ENCODE peak calls at places on chromosomes 1 and 21, in five cellular contexts. D is HepG2, M is esophagus muscularis mucosa, A is body of pancreas, Q is heart left ventricle. Z is an unnamed sample.
A peak's percentile ranks its signal among the peaks of the same experiment; 100 is the strongest.

GRCh38 chr1:153531638-153532037 is 4.2 kb downstream of the S100A6 start:
- DNase-seq in D (no peak), M (no peak), A (no peak), Q (no peak), Z (no peak)

GRCh38 chr1:228830954-228831481 is 95.7 kb downstream of the RHOU start:
- DNase-seq in D (peak; percentile 66), M (no peak), A (peak; percentile 25), Q (no peak), Z (no peak)

GRCh38 chr1:20199410-20199809 is 13.1 kb upstream of the PLA2G2C start:
- DNase-seq in D (no peak), M (no peak), A (no peak), Q (no peak), Z (no peak)

GRCh38 chr21:38798481-38798882 is 7.2 kb upstream of the ETS2 start:
- DNase-seq in D (no peak), M (no peak), A (no peak), Q (no peak), Z (no peak)

GRCh38 chr1:24195146-24195545 is 8.1 kb upstream of the IFNLR1 start:
- DNase-seq in D (no peak), M (no peak), A (no peak), Q (no peak), Z (no peak)

GRCh38 chr1:180946537-180947507 is 34.1 kb downstream of the KIAA1614 start:
- DNase-seq in D (no peak), M (no peak), A (no peak), Q (no peak), Z (no peak)

GRCh38 chr21:45828580-45829565 is 152.7 kb upstream of the COL6A1 start:
- DNase-seq in D (no peak), M (peak; percentile 89), A (no peak), Q (no peak), Z (peak; percentile 10)

GRCh38 chr1:7379445-7379971 is 391.6 kb upstream of the VAMP3 start:
- DNase-seq in D (no peak), M (peak; percentile 50), A (no peak), Q (no peak), Z (peak; percentile 14)

GRCh38 chr1:240405751-240406150 is 206.2 kb downstream of the GREM2 start:
- DNase-seq in D (no peak), M (no peak), A (no peak), Q (no peak), Z (no peak)

GRCh38 chr1:75170006-75170405 is 35.8 kb downstream of the LHX8 start:
- DNase-seq in D (no peak), M (no peak), A (no peak), Q (no peak), Z (no peak)

GRCh38 chr1:24540906-24541710 is 14.8 kb upstream of the NCMAP start:
- DNase-seq in D (peak; percentile 91), M (no peak), A (peak; percentile 71), Q (no peak), Z (no peak)

GRCh38 chr1:7402548-7402850 is 368.6 kb upstream of the VAMP3 start:
- DNase-seq in D (no peak), M (peak; percentile 75), A (no peak), Q (no peak), Z (peak; percentile 3)

GRCh38 chr1:231160851-231161710 is 777 bp upstream of the TRIM67 start:
- DNase-seq in D (no peak), M (peak; percentile 91), A (no peak), Q (no peak), Z (peak; percentile 16)

GRCh38 chr1:150161747-150162581 is 12.2 kb downstream of the PLEKHO1 start:
- DNase-seq in D (no peak), M (no peak), A (no peak), Q (no peak), Z (no peak)

GRCh38 chr1:233328661-233329498 is 1.4 kb downstream of the MAP3K21 start:
- DNase-seq in D (no peak), M (no peak), A (peak; percentile 64), Q (no peak), Z (no peak)

GRCh38 chr21:36723371-36723881 is 24.5 kb downstream of the SIM2 start:
- DNase-seq in D (no peak), M (no peak), A (no peak), Q (no peak), Z (no peak)

GRCh38 chr1:59066231-59066630 is 230.7 kb upstream of the FGGY start:
- DNase-seq in D (no peak), M (no peak), A (no peak), Q (no peak), Z (no peak)

GRCh38 chr1:156623946-156624813 is 5.0 kb downstream of the HAPLN2 start:
- DNase-seq in D (no peak), M (no peak), A (peak; percentile 53), Q (peak; percentile 71), Z (peak; percentile 73)

GRCh38 chr1:156624814-156625435 is 5.7 kb downstream of the HAPLN2 start:
- DNase-seq in D (no peak), M (no peak), A (no peak), Q (no peak), Z (no peak)

GRCh38 chr1:156627313-156627880 is 8.2 kb downstream of the HAPLN2 start:
- DNase-seq in D (peak; percentile 58), M (no peak), A (peak; percentile 71), Q (no peak), Z (peak; percentile 70)

GRCh38 chr1:156625436-156626078 is 6.3 kb downstream of the HAPLN2 start:
- DNase-seq in D (no peak), M (no peak), A (peak; percentile 74), Q (no peak), Z (peak; percentile 75)

DNA sequence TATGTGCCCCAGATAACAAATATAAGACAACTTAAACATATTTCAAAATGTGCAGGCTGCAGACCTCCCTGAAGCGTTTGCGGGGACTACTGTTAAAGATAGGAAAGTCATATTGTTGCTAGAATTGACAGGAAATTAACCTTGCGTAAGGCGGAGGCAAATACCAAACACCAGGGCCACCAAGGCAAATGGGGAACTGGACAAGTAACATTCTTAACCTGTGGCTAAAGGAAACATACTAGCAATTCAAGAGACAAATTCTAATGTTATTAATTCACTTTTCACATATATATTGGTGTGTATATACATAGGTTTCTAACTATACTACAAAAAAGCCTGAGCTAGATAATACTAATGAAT is 6.8 kb downstream of the HAPLN2 start:
- DNase-seq in D (no peak), M (no peak), A (no peak), Q (no peak), Z (no peak)
- H3K27me3 ChIP-seq in D (peaks cover 11% of the 10 kb centered on the region), M (peaks cover 30% of the 10 kb centered on the region), A (no peaks in the 10 kb centered on the region), Q (peaks cover 67% of the 10 kb centered on the region), Z (no peaks in the 10 kb centered on the region)

DNA sequence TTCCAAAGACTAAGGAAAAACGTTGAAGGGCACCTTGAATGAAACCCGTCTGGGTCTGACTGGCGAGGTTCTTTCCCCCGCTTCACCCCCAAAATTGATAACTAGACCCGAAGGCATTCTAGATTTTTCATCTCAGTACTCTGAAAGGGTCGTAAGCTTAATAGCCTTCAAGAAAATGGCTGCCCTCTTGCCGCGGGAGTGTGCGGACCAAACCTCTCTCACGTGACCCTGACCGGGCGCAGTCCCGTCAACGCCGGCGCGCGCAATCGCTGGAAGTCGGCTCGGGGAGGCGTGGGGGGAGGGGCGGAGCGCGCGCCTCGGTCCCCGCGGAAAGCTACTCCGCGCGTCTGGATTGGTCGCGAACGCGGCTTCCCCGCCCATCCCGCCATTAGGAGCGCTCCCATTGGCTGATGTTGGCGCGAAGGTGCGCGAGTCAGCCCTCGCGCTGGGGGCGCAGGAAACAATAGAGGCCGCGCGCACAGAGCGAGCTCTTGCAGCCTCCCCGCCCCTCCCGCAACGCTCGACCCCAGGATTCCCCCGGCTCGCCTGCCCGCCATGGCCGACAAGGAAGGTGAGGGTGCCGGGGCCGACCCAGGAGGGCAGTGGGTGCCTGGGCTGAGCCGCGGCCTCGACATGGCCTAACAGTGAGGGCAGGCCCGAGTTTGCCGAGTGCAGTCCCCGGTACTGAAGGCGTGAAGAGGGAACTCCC is at the start of gene RBBP4:
- DNase-seq in D (peak; percentile 91), M (peak; percentile 99), A (peak; percentile 99), Q (peak; percentile 98), Z (peak; percentile 97)
- TF ChIP-seq POLR2A in D (no peak), M (peak; percentile 69), A (peak; percentile 87), Q (peak; percentile 48), Z (peak; percentile 57)

GRCh38 chr1:172477741-172478140 is 33.9 kb upstream of the PIGC start:
- DNase-seq in D (no peak), M (no peak), A (no peak), Q (no peak), Z (no peak)

GRCh38 chr1:172478485-172478884 is 34.6 kb upstream of the PIGC start:
- DNase-seq in D (no peak), M (no peak), A (no peak), Q (no peak), Z (no peak)

GRCh38 chr1:172477216-172477615 is 33.3 kb upstream of the PIGC start:
- DNase-seq in D (no peak), M (no peak), A (no peak), Q (no peak), Z (no peak)

GRCh38 chr1:172473842-172474241 is 30.0 kb upstream of the PIGC start:
- DNase-seq in D (no peak), M (no peak), A (no peak), Q (no peak), Z (no peak)

GRCh38 chr1:172476218-172476811 is 32.4 kb upstream of the PIGC start:
- DNase-seq in D (no peak), M (no peak), A (peak; percentile 19), Q (no peak), Z (no peak)
- H3K27me3 ChIP-seq in D (no peaks in the 10 kb centered on the region), M (no peaks in the 10 kb centered on the region), A (no peaks in the 10 kb centered on the region), Q (no peaks in the 10 kb centered on the region), Z (no peaks in the 10 kb centered on the region)

GRCh38 chr1:6208723-6209660 is 3.1 kb downstream of the RNF207 start:
- DNase-seq in D (no peak), M (no peak), A (peak; percentile 68), Q (peak; percentile 60), Z (peak; percentile 30)

GRCh38 chr1:6207075-6207885 is 1.4 kb downstream of the RNF207 start:
- DNase-seq in D (no peak), M (no peak), A (no peak), Q (no peak), Z (no peak)

GRCh38 chr1:6209661-6210605 is 4.0 kb downstream of the RNF207 start:
- DNase-seq in D (no peak), M (no peak), A (no peak), Q (no peak), Z (no peak)

GRCh38 chr1:6207921-6208320 is 2.0 kb downstream of the RNF207 start:
- DNase-seq in D (no peak), M (no peak), A (no peak), Q (no peak), Z (no peak)

DNA sequence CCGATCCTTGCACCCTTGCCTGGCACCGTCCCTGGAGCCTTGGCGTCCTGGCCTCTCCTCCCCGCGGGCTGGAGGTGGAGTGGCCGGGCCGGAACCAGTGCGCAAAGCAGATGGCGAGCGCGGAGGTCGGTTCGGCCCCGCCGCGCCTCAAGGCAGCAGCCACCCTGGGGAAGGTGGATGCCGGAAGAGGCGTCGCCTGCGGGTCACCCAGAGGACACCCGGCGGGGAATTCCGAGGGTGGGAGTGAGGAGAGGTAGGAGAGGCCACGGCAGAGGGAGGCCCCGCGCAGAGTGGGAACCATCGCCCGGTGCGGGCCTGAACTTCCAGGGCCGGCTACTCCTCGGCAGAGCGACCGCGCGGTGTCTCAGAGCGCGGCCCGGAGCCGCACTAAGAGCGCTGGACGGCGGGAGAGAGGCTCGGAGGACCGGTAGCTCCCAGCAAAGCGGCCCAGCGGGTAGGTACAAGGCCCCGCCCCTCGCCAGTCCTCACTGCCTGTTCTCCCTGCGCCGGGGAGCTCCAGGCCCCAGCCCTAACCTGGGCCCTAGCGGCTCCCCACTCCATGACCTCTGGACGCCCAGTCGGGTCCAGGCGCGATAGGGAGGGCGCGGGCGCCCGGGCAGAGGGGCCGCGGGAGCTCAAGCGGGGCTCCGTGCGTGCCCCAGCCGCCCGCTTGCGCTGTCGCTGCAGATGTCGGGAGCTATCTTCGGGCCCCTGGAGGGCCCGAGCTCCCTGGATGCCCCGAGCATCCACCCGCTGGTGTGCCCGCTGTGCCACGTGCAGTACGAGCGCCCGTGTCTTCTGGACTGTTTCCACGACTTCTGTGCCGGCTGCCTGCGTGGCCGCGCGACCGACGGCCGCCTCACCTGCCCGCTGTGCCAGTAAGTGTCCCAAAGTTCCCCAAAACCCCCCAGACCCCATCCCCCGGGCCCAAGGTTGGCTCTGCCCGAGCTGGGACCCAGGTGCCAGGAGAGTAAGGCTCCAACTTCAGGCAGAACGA is at the start of gene RNF207:
- DNase-seq in D (peak; percentile 77), M (no peak), A (peak; percentile 77), Q (peak; percentile 84), Z (peak; percentile 61)
- TF ChIP-seq POLR2A in D (peak; percentile 81), M (peak; percentile 59), A (peak; percentile 85), Q (peak; percentile 32), Z (no peak)

Z was measured in testis.